ENCODE peak calls at places on chromosomes 7 and 10, in six cellular contexts. H is colonic mucosa, Z is IMR-90, R is neuronal stem cell, K is PC-3, P is endothelial cell of umbilical vein. E is an unnamed sample.

GRCh38 chr10:44724415-44725174 is 186.5 kb upstream of the TMEM72 start:
- DNase-seq in H (no peak), Z (peak; percentile 74), R (no peak), K (peak; percentile 70), P (peak; percentile 7), E (peak; percentile 64)

GRCh38 chr7:151408839-151409554 is 841 bp downstream of the WDR86 start:
- DNase-seq in H (no peak), Z (no peak), R (no peak), K (no peak), P (no peak), E (no peak)

GRCh38 chr10:7085913-7086589 is 324.8 kb downstream of the SFMBT2 start:
- DNase-seq in H (no peak), Z (peak; percentile 72), R (no peak), K (no peak), P (no peak), E (peak; percentile 10)

GRCh38 chr10:70985824-70986336 is 97.5 kb upstream of the PCBD1 start:
- DNase-seq in H (peak; percentile 48), Z (no peak), R (no peak), K (peak; percentile 74), P (no peak), E (no peak)

GRCh38 chr7:116368960-116369359 is 130.6 kb upstream of the CAV2 start:
- DNase-seq in H (no peak), Z (no peak), R (no peak), K (no peak), P (no peak), E (no peak)

GRCh38 chr7:45236666-45237065 is 79.1 kb downstream of the RAMP3 start:
- DNase-seq in H (no peak), Z (peak; percentile 39), R (no peak), K (no peak), P (peak; percentile 80), E (no peak)

GRCh38 chr10:70538195-70538520 is 59.6 kb downstream of the PALD1 start:
- DNase-seq in H (no peak), Z (no peak), R (no peak), K (no peak), P (no peak), E (no peak)

GRCh38 chr10:69633673-69634635 is 3.9 kb downstream of the FAM241B start:
- DNase-seq in H (no peak), Z (no peak), R (no peak), K (no peak), P (no peak), E (no peak)

GRCh38 chr7:101681170-101682007 is 52.3 kb upstream of the MYL10 start:
- DNase-seq in H (no peak), Z (peak; percentile 87), R (no peak), K (peak; percentile 86), P (peak; percentile 88), E (peak; percentile 94)

GRCh38 chr7:92682767-92683539 is 92.8 kb upstream of the FAM133B start:
- DNase-seq in H (no peak), Z (peak; percentile 34), R (no peak), K (peak; percentile 33), P (peak; percentile 69), E (peak; percentile 53)

DNA sequence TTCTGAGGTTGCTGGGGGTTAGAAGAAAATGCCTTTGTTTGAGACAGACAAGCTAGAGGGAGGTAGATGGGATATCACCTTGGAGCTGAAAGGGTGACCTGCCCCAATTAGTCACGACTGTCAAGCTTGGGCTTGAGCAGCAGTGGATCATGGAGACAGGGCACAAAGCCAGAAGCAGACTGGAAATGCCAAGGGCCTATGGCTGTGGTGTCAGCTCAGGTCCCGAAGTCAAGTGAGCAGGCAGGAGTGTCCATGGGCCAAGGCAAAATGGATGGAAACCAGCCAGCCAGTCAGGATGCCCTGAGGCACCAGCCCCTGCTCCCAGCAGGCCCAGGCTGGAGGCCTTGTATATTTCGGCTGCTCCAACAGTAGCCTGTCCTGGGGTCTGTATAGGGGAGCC is 96.9 kb upstream of the ARHGAP21 start:
- DNase-seq in H (no peak), Z (no peak), R (no peak), K (peak; percentile 82), P (no peak), E (no peak)
- H3K9ac ChIP-seq in H (no peak overlapping the region), Z (no peak overlapping the region), R (no peak overlapping the region), K (peak overlapping the region; percentile 13), P (no peak overlapping the region), E (no peak overlapping the region)

GRCh38 chr7:134999136-134999535 is 12.8 kb downstream of the AGBL3 start:
- DNase-seq in H (no peak), Z (no peak), R (no peak), K (no peak), P (no peak), E (no peak)
- H3K9ac ChIP-seq in H (no peak overlapping the region), Z (no peak overlapping the region), R (no peak overlapping the region), K (no peak overlapping the region), P (no peak overlapping the region), E (no peak overlapping the region)

GRCh38 chr10:16816142-16816541 is 1.1 kb downstream of the RSU1 start:
- DNase-seq in H (peak; percentile 29), Z (no peak), R (no peak), K (peak; percentile 13), P (no peak), E (peak; percentile 38)
- H3K9ac ChIP-seq in H (no peak overlapping the region), Z (peak overlapping the region; percentile 84), R (no peak overlapping the region), K (peak overlapping the region; percentile 81), P (peak overlapping the region; percentile 68), E (peak overlapping the region; percentile 94)

GRCh38 chr7:124765401-124766352 is at the start of gene GPR37:
- DNase-seq in H (peak; percentile 74), Z (peak; percentile 93), R (peak; percentile 70), K (peak; percentile 86), P (peak; percentile 73), E (peak; percentile 59)
- H3K9ac ChIP-seq in H (no peak within 1 kb of the TSS), Z (peak within 1 kb of the TSS; percentile 86), R (peak within 1 kb of the TSS; percentile 75), K (peak within 1 kb of the TSS; percentile 79), P (peak within 1 kb of the TSS; percentile 48), E (peak within 1 kb of the TSS; percentile 13)

GRCh38 chr7:12687213-12688171 is at the start of gene ARL4A:
- DNase-seq in H (peak; percentile 100), Z (peak; percentile 98), R (peak; percentile 96), K (peak; percentile 98), P (peak; percentile 99), E (peak; percentile 100)

GRCh38 chr7:12684733-12685132 is 2.7 kb upstream of the ARL4A start:
- DNase-seq in H (no peak), Z (no peak), R (no peak), K (no peak), P (no peak), E (no peak)

GRCh38 chr7:12685550-12685949 is 1.9 kb upstream of the ARL4A start:
- DNase-seq in H (peak; percentile 38), Z (peak; percentile 33), R (peak; percentile 30), K (peak; percentile 85), P (peak; percentile 70), E (peak; percentile 38)

GRCh38 chr7:12686234-12686893 is 1.1 kb upstream of the ARL4A start:
- DNase-seq in H (peak; percentile 97), Z (peak; percentile 77), R (peak; percentile 85), K (peak; percentile 95), P (peak; percentile 90), E (peak; percentile 87)

DNA sequence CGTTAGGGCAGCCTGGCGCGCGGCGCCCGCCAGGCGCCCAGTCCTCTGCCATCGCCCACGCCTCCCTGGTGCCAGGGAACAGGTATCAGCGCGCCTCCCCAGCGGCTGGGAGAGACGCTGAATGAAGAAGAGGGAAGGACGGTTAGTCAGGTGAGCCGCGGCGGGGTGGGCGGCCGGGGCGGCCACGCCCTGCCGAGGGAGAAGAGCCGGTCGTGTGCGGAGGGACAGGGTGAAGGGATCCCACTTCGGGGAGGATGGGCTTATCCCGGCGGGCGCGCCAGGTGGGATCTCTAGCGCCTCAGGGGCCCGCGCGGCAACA is 580 bp upstream of the ARL4A start:
- DNase-seq in H (no peak), Z (no peak), R (no peak), K (no peak), P (no peak), E (no peak)
- H3K9ac ChIP-seq in H (peak overlapping the region; percentile 70), Z (peak overlapping the region; percentile 39), R (peak overlapping the region; percentile 94), K (peak overlapping the region; percentile 86), P (peak overlapping the region; percentile 87), E (peak overlapping the region; percentile 82)

DNA sequence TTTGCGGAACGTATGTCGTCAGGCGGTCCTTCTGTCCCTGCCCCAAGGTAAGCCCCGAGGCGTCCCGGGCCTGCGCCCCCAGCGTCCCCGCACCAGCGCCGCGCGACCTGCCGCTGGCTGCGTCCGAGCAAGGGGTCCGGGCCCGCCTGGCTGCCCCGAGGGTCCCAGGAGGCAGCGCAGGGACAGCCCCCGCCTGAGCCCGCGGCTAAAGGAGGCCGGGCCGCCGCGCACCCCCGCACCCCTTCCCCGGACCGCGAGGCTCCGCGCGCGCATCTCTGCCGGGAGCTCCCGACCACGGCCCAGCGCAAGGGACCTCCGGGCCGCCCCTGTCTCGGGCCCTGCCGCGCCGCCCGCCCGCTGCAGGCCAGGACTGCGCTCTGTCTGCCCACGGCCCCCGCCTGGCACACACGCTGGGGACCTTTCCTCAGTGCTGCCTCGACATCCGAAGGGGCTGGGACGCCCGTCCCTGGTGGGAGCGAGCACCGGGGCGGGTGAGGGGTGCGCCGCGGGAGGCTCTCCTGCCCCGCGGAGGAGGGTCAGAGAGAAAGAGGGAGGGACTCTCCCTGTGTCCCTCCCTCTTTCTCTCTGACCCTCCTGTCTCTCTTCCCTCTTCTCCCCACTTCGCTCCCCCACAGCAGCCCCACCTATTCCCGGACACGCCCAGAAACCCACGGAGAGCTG is 25.0 kb downstream of the SHH start:
- DNase-seq in H (no peak), Z (no peak), R (no peak), K (no peak), P (no peak), E (peak; percentile 42)
- H3K9ac ChIP-seq in H (peak overlapping the region; percentile 24), Z (no peak overlapping the region), R (peak overlapping the region; percentile 81), K (no peak overlapping the region), P (no peak overlapping the region), E (peak overlapping the region; percentile 72)

GRCh38 chr7:66430164-66430545 is 198.5 kb upstream of the KCTD7 start:
- DNase-seq in H (no peak), Z (no peak), R (no peak), K (no peak), P (no peak), E (no peak)

GRCh38 chr7:66429498-66430163 is 199.1 kb upstream of the KCTD7 start:
- DNase-seq in H (no peak), Z (no peak), R (no peak), K (peak; percentile 19), P (no peak), E (no peak)

GRCh38 chr7:66427956-66428355 is 200.7 kb upstream of the KCTD7 start:
- DNase-seq in H (no peak), Z (no peak), R (no peak), K (no peak), P (no peak), E (no peak)

GRCh38 chr7:66426332-66426731 is 202.3 kb upstream of the KCTD7 start:
- DNase-seq in H (no peak), Z (no peak), R (no peak), K (no peak), P (no peak), E (no peak)

GRCh38 chr7:66426996-66427395 is 201.7 kb upstream of the KCTD7 start:
- DNase-seq in H (no peak), Z (no peak), R (no peak), K (no peak), P (no peak), E (no peak)
- H3K9ac ChIP-seq in H (no peak overlapping the region), Z (no peak overlapping the region), R (no peak overlapping the region), K (no peak overlapping the region), P (no peak overlapping the region), E (no peak overlapping the region)

GRCh38 chr7:44128721-44129582 is 5.6 kb upstream of the POLD2 start:
- DNase-seq in H (no peak), Z (no peak), R (no peak), K (no peak), P (no peak), E (no peak)
- H3K9ac ChIP-seq in H (no peak overlapping the region), Z (no peak overlapping the region), R (no peak overlapping the region), K (no peak overlapping the region), P (no peak overlapping the region), E (no peak overlapping the region)

E was measured in adipocyte.